ENCODE peak calls at places on chromosomes 2 and 18, in eight cellular contexts. Z is right lobe of liver, E is GM12878, R is A549, O is IMR-90, G is HCT116, I is K562, L is body of pancreas. N is an unnamed sample.

GRCh38 chr2:62202019-62202722 is 6.3 kb downstream of the B3GNT2 start:
- ATAC-seq in O (no peak), I (peak), R (no peak), E (peak), Z (no peak), G (no peak), L (no peak), N (no peak)

GRCh38 chr2:233693963-233694362 is 1.3 kb downstream of the UGT1A6 start:
- ATAC-seq in G (no peak), Z (peak), I (no peak), E (no peak), O (no peak), L (no peak), R (no peak), N (no peak)

GRCh38 chr2:200944467-200945394 is 18.7 kb downstream of the ORC2 start:
- ATAC-seq in L (no peak), Z (no peak), R (peak), G (peak), I (peak), E (peak), O (peak), N (no peak)

GRCh38 chr2:147630585-147630984 is 214.2 kb upstream of the ACVR2A start:
- ATAC-seq in O (no peak), R (no peak), I (no peak), E (peak), Z (no peak), G (no peak), L (no peak), N (no peak)

GRCh38 chr18:3898866-3899613 is 449.1 kb downstream of the TGIF1 start:
- ATAC-seq in E (no peak), Z (no peak), O (no peak), L (no peak), R (no peak), G (no peak), I (no peak), N (no peak)

GRCh38 chr18:50127516-50128229 is 67.3 kb downstream of the MYO5B start:
- ATAC-seq in I (no peak), Z (no peak), E (no peak), O (no peak), R (no peak), L (no peak), G (no peak), N (no peak)

GRCh38 chr2:178230396-178230795 is 36.1 kb downstream of the OSBPL6 start:
- ATAC-seq in Z (no peak), E (no peak), O (no peak), G (no peak), I (no peak), L (no peak), R (no peak), N (no peak)

GRCh38 chr2:237092920-237093781 is 7.5 kb downstream of the COPS8 start:
- ATAC-seq in E (no peak), L (no peak), I (no peak), O (peak), R (peak), G (peak), Z (no peak), N (peak)

GRCh38 chr2:163595033-163595432 is 140.8 kb downstream of the FIGN start:
- ATAC-seq in Z (no peak), L (no peak), I (no peak), G (no peak), R (no peak), O (no peak), E (no peak), N (no peak)

DNA sequence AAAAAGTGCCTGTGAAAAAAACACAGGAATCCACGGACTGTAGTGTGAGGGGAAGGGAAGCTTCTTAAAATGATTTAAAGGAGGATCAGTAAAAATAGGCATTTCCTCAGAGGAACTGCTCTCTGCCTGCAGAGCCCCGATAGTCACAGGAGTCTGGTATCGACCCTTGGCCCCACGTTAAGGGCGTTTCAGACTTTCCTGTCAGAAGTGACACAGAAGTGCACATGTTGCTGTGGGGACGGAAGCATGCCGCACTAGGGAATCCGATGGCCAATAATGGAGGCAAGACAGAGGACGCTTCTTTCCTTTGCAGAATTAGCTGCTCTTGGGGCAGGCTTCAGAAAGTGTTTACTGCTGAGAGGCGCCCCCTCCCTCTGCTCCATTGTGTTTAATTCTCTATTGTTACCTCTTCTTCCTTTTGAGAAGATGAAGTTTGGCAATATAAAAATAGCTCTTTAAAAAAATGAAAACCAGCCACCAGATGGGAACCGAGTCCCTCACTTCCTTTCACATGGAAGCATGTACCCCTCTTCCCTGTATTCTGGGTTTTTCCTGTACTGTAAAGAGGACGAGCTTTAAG is 118.6 kb upstream of the EML6 start:
- ATAC-seq in I (no peak), O (no peak), G (no peak), R (no peak), L (no peak), E (no peak), Z (peak), N (no peak)
- TF ChIP-seq POLR2A in I (no peak), O (no peak), G (no peak), R (no peak), L (no peak), E (no peak), Z (no peak), N (no peak)

DNA sequence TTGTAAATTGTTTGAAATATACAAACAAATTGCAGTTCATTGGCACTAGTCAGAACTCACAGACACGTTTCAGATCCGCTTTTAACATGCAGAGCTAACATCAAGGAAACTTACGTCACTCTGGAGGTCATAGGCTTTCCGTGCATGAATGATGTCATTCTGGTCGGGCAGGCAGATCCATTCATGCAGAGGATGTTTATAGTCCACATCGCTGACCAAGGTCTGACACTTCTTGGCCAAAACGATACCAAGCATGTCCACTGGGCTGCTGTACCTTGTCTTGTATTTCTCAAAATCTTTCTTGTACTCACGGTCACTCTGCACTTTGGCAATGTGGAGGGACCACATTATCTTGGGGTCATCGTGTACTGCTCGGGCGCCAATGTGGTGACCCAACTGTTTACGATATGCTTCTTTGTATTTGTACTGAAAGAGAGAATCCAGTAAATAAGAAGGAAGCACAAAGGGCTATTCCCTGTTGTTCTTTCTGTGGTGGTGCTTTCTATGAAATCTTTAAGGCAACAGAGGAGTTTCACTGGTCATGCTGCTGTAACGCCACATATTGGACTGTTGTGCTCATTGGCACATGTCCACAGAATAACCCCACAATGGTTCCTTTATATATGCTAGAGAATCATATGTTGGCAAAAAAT is 114.8 kb downstream of the NEB start:
- ATAC-seq in O (no peak), R (peak), L (no peak), G (no peak), I (peak), E (peak), Z (peak), N (no peak)
- TF ChIP-seq POLR2A in O (no peak), R (no peak), L (no peak), G (no peak), I (no peak), E (no peak), Z (no peak), N (no peak)

GRCh38 chr2:27123302-27124150 is at the start of gene ABHD1:
- ATAC-seq in R (peak), G (no peak), L (peak), O (peak), E (peak), Z (peak), I (peak), N (peak)
- TF ChIP-seq POLR2A in R (peak), G (no peak), L (peak), O (no peak), E (peak), Z (peak), I (no peak), N (peak)

GRCh38 chr2:143981428-143981827 is 538.5 kb downstream of the ZEB2 start:
- ATAC-seq in L (no peak), G (no peak), O (no peak), R (no peak), I (no peak), E (no peak), Z (no peak), N (no peak)
- TF ChIP-seq POLR2A in L (no peak), G (no peak), O (no peak), R (no peak), I (no peak), E (no peak), Z (no peak), N (no peak)

DNA sequence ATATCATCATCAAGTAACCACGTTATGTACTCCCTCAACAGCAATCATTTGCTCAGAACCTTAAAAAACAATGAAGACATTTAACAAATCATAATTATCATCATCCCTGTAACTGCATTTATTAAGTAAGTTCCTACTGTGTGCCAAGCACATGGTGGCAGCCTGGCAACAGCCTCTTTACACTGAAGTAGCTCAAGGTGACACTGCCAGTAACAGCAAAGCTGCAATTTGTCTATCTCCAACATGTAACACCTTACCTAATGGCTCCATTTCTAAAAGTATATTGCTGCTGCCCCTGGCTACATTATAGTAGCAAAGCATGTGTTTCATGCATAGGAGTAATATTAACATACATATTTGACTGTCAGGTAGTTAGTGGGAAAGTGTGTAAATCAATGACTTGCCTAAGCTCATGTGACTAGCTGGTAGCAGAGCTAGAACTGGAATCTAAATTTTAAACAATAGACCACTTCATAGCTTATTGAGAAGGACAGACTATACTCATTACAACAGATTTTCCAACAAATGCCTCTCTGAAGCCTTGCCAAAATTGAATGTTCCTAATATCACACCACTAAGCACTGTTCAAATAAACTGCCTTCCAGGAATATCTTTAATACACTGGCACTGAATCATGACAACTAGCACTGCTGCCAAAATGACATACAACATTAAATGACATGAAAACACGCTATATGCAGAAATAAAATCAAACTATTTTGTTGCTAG is 86.7 kb downstream of the L3MBTL4 start:
- ATAC-seq in O (no peak), L (peak), Z (peak), R (no peak), I (no peak), E (no peak), G (no peak), N (no peak)
- TF ChIP-seq POLR2A in O (no peak), L (no peak), Z (no peak), R (no peak), I (no peak), E (no peak), G (no peak), N (no peak)

GRCh38 chr2:171893824-171894611 is at the start of gene SLC25A12:
- ATAC-seq in Z (peak), O (peak), G (peak), L (peak), I (peak), E (peak), R (peak), N (peak)
- TF ChIP-seq POLR2A in Z (peak), O (peak), G (peak), L (peak), I (peak), E (peak), R (peak), N (peak)

DNA sequence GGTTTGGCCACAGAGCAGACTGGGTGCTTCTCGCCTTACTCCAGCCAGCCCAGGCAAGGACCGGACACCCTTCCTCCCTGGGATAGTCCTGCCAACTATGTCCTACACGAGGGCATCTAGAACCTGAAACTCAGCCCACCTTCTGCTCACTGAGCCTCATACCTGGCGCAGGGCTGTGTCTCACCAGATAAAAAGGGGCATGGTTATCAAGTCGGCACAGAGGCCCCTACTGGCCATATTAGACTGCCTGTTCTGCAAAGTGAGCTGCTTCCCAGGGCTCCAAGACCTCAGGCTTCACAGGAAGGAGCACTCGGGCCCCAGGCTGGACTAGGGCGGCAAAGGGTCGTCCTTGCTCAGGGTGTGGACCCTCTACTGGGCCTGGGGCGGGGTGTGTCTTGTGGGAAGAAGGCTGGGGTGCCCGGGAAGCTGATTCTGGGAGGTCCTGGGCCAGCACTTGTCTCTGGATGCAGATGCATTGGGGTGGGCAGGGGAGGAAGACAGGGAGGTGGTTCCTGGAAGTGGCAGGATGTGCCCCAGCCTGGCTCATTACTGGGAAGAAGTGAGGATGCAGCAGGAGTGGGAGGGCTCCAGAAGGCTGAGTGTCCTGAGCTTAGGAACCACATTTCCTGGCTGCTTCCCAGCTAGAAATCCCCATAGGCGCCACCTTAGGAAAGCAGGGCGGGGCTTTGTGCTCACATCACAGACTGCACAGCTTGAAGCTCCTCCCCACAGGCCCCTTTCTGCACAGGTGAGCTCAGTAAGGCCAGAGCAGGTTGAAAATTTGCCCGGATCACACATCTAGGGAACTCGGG is 19.6 kb downstream of the EHD3 start:
- ATAC-seq in O (no peak), R (no peak), G (peak), E (peak), Z (no peak), I (peak), L (no peak), N (no peak)
- TF ChIP-seq POLR2A in O (no peak), R (no peak), G (no peak), E (no peak), Z (no peak), I (no peak), L (no peak), N (no peak)

DNA sequence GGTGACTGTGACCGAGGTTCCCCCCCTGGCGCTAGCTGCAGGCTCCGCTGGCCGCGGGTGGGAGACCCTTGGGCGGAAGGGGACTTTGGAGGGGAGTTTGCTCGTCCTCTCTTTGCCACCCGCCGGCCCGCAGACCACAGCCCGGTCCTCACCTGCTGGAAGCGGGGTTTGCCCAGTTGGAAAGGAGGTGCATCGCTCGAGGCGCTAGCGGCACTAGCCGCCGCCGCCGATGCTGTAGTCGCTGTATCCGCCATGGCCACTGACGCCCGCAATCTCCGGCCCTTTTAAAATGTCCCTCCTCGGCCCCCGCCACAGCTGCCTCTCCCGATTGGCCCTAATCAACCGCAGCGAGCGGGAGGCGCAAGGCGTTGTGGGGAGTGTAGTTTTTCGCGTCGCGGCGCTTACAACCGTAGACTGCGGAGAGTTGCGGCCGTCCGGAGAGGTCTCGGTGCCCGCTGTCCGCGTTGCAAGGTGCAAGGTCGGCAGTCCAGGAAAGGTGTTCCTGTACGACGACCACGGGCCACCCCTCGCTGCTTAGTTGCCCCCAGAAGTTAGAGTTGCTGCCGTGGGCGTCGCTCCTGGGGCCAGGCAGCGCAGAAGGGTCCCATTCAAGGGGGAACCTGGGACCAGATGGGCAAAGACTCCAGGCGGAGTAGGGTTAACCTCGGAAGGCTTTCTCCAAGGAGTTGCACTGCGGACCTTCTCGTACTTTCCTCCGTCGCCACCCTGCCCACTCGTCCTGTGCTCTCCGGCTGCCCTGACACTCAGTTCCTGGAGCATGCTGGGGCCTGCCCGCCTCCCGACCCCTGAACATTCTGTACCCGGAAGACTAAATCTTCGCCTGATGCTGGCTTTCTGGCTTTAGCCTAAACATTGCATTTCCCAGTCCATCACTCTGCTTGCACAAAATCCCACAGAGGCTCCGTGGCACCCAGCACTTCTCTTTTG is at the start of gene SFXN5:
- ATAC-seq in L (peak), E (peak), O (peak), G (peak), I (peak), R (peak), Z (peak), N (peak)
- TF ChIP-seq POLR2A in L (peak), E (peak), O (peak), G (peak), I (peak), R (peak), Z (peak), N (peak)

N was measured in gastroesophageal sphincter.